ENCODE peak calls at places on chromosomes 13 and 19, in ten cellular contexts. One of them, this sample, is unnamed.

GRCh38 chr19:29212614-29213573 is at the start of gene UQCRFS1:
- DNase-seq in NB4: peak
- DNase-seq in suprapubic skin: peak
- DNase-seq in mammary epithelial cell: peak
- DNase-seq in breast epithelium: peak
- DNase-seq in fibroblast of pulmonary artery: peak
- DNase-seq in fibroblast of lung: peak
- DNase-seq in PC-3: peak
- DNase-seq in heart left ventricle: peak
- DNase-seq in hepatocyte: peak
- DNase-seq in this sample: peak

GRCh38 chr13:46010148-46010547 is 42.4 kb downstream of the ZC3H13 start:
- DNase-seq in mammary epithelial cell: no peak
- DNase-seq in PC-3: no peak
- DNase-seq in fibroblast of lung: peak
- DNase-seq in NB4: peak
- DNase-seq in hepatocyte: peak
- DNase-seq in fibroblast of pulmonary artery: peak
- DNase-seq in suprapubic skin: no peak
- DNase-seq in heart left ventricle: no peak
- DNase-seq in breast epithelium: no peak
- DNase-seq in this sample: peak

GRCh38 chr19:15101479-15102082 is 5.6 kb upstream of the SYDE1 start:
- DNase-seq in heart left ventricle: no peak
- DNase-seq in hepatocyte: peak
- DNase-seq in suprapubic skin: no peak
- DNase-seq in fibroblast of lung: peak
- DNase-seq in PC-3: peak
- DNase-seq in breast epithelium: no peak
- DNase-seq in fibroblast of pulmonary artery: peak
- DNase-seq in mammary epithelial cell: peak
- DNase-seq in NB4: peak
- DNase-seq in this sample: peak

GRCh38 chr13:110937511-110938303 is 22.8 kb upstream of the ANKRD10 start:
- DNase-seq in PC-3: no peak
- DNase-seq in fibroblast of pulmonary artery: no peak
- DNase-seq in heart left ventricle: no peak
- DNase-seq in hepatocyte: no peak
- DNase-seq in NB4: no peak
- DNase-seq in fibroblast of lung: no peak
- DNase-seq in breast epithelium: no peak
- DNase-seq in suprapubic skin: no peak
- DNase-seq in mammary epithelial cell: no peak
- DNase-seq in this sample: no peak

GRCh38 chr19:46040952-46041500 is at the start of gene IGFL4:
- DNase-seq in hepatocyte: peak
- DNase-seq in heart left ventricle: no peak
- DNase-seq in mammary epithelial cell: peak
- DNase-seq in NB4: no peak
- DNase-seq in suprapubic skin: no peak
- DNase-seq in fibroblast of pulmonary artery: no peak
- DNase-seq in PC-3: peak
- DNase-seq in breast epithelium: no peak
- DNase-seq in fibroblast of lung: peak
- DNase-seq in this sample: no peak

GRCh38 chr19:12656899-12657571 is 9.5 kb downstream of the MAN2B1 start:
- DNase-seq in breast epithelium: no peak
- DNase-seq in mammary epithelial cell: no peak
- DNase-seq in fibroblast of pulmonary artery: no peak
- DNase-seq in heart left ventricle: no peak
- DNase-seq in PC-3: no peak
- DNase-seq in hepatocyte: no peak
- DNase-seq in NB4: no peak
- DNase-seq in suprapubic skin: no peak
- DNase-seq in fibroblast of lung: no peak
- DNase-seq in this sample: no peak

GRCh38 chr13:36680918-36681317 is 7.1 kb downstream of the SERTM1 start:
- DNase-seq in fibroblast of pulmonary artery: peak
- DNase-seq in hepatocyte: no peak
- DNase-seq in mammary epithelial cell: no peak
- DNase-seq in breast epithelium: no peak
- DNase-seq in fibroblast of lung: no peak
- DNase-seq in NB4: no peak
- DNase-seq in suprapubic skin: no peak
- DNase-seq in PC-3: no peak
- DNase-seq in heart left ventricle: no peak
- DNase-seq in this sample: peak

GRCh38 chr19:40224342-40225148 is 1.9 kb downstream of the CCNP start:
- DNase-seq in hepatocyte: no peak
- DNase-seq in breast epithelium: no peak
- DNase-seq in heart left ventricle: no peak
- DNase-seq in fibroblast of pulmonary artery: no peak
- DNase-seq in NB4: no peak
- DNase-seq in suprapubic skin: no peak
- DNase-seq in fibroblast of lung: no peak
- DNase-seq in mammary epithelial cell: peak
- DNase-seq in PC-3: no peak
- DNase-seq in this sample: no peak

GRCh38 chr19:19276386-19276785 is 3.3 kb upstream of the TM6SF2 start:
- DNase-seq in hepatocyte: peak
- DNase-seq in heart left ventricle: no peak
- DNase-seq in suprapubic skin: no peak
- DNase-seq in PC-3: no peak
- DNase-seq in fibroblast of lung: peak
- DNase-seq in NB4: no peak
- DNase-seq in mammary epithelial cell: no peak
- DNase-seq in breast epithelium: no peak
- DNase-seq in fibroblast of pulmonary artery: peak
- DNase-seq in this sample: peak

GRCh38 chr19:38049105-38049649 is 142.2 kb downstream of the SIPA1L3 start:
- DNase-seq in hepatocyte: no peak
- DNase-seq in PC-3: no peak
- DNase-seq in fibroblast of pulmonary artery: peak
- DNase-seq in mammary epithelial cell: no peak
- DNase-seq in NB4: peak
- DNase-seq in heart left ventricle: no peak
- DNase-seq in fibroblast of lung: no peak
- DNase-seq in breast epithelium: no peak
- DNase-seq in suprapubic skin: no peak
- DNase-seq in this sample: peak

GRCh38 chr13:25778302-25778701 is 273.5 kb downstream of the SHISA2 start:
- DNase-seq in fibroblast of lung: no peak
- DNase-seq in suprapubic skin: no peak
- DNase-seq in breast epithelium: no peak
- DNase-seq in fibroblast of pulmonary artery: no peak
- DNase-seq in NB4: peak
- DNase-seq in PC-3: no peak
- DNase-seq in mammary epithelial cell: no peak
- DNase-seq in heart left ventricle: no peak
- DNase-seq in hepatocyte: no peak
- DNase-seq in this sample: no peak
- H3K4me3 ChIP-seq in fibroblast of lung: no peak
- H3K4me3 ChIP-seq in suprapubic skin: no peak
- H3K4me3 ChIP-seq in breast epithelium: no peak
- H3K4me3 ChIP-seq in fibroblast of pulmonary artery: no peak
- H3K4me3 ChIP-seq in NB4: no peak
- H3K4me3 ChIP-seq in PC-3: no peak
- H3K4me3 ChIP-seq in mammary epithelial cell: no peak
- H3K4me3 ChIP-seq in heart left ventricle: no peak
- H3K4me3 ChIP-seq in hepatocyte: no peak
- H3K4me3 ChIP-seq in this sample: no peak

GRCh38 chr19:47375694-47376588 is 26.8 kb downstream of the DHX34 start:
- DNase-seq in mammary epithelial cell: no peak
- DNase-seq in fibroblast of lung: no peak
- DNase-seq in suprapubic skin: no peak
- DNase-seq in hepatocyte: no peak
- DNase-seq in fibroblast of pulmonary artery: no peak
- DNase-seq in heart left ventricle: no peak
- DNase-seq in breast epithelium: no peak
- DNase-seq in PC-3: no peak
- DNase-seq in NB4: peak
- DNase-seq in this sample: no peak

GRCh38 chr19:47377801-47378200 is 28.7 kb downstream of the DHX34 start:
- DNase-seq in NB4: peak
- DNase-seq in PC-3: no peak
- DNase-seq in fibroblast of pulmonary artery: no peak
- DNase-seq in fibroblast of lung: no peak
- DNase-seq in breast epithelium: no peak
- DNase-seq in hepatocyte: no peak
- DNase-seq in mammary epithelial cell: no peak
- DNase-seq in heart left ventricle: no peak
- DNase-seq in suprapubic skin: no peak
- DNase-seq in this sample: no peak

GRCh38 chr19:47378246-47378645 is 29.1 kb downstream of the DHX34 start:
- DNase-seq in mammary epithelial cell: no peak
- DNase-seq in suprapubic skin: no peak
- DNase-seq in fibroblast of pulmonary artery: no peak
- DNase-seq in breast epithelium: no peak
- DNase-seq in hepatocyte: no peak
- DNase-seq in heart left ventricle: no peak
- DNase-seq in fibroblast of lung: no peak
- DNase-seq in NB4: peak
- DNase-seq in PC-3: no peak
- DNase-seq in this sample: no peak

GRCh38 chr19:47376589-47377144 is 27.6 kb downstream of the DHX34 start:
- DNase-seq in breast epithelium: no peak
- DNase-seq in PC-3: no peak
- DNase-seq in fibroblast of pulmonary artery: no peak
- DNase-seq in hepatocyte: no peak
- DNase-seq in heart left ventricle: no peak
- DNase-seq in NB4: peak
- DNase-seq in mammary epithelial cell: no peak
- DNase-seq in suprapubic skin: no peak
- DNase-seq in fibroblast of lung: no peak
- DNase-seq in this sample: no peak

DNA sequence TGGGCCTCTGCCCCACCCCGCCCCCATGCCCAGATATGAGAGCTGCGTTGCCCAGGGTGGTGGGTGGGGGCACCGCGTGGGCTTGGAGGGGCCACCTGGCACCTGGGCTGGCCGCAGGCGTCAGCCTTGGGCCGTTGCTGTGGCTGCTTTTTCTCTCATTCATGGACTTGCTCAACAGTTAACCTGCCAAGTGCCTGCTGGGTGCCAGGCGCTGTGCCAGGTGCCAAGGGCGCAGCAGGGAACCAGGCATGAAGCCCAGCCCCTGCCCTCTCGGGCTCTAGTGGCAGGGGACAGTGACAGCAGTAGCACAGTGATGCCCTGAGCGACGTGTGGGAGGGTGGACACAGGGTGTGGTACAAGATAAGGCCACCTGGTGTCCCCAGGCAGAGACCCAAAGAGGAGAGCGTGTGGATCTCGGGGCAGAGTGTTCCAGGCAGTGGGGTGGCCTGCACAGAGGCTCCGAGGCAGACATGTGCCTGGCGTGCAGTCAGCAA is 28.1 kb downstream of the DHX34 start:
- DNase-seq in breast epithelium: no peak
- DNase-seq in fibroblast of pulmonary artery: no peak
- DNase-seq in NB4: peak
- DNase-seq in heart left ventricle: peak
- DNase-seq in mammary epithelial cell: no peak
- DNase-seq in fibroblast of lung: no peak
- DNase-seq in PC-3: no peak
- DNase-seq in hepatocyte: no peak
- DNase-seq in suprapubic skin: no peak
- DNase-seq in this sample: no peak
- TF ChIP-seq CTCF in breast epithelium: no peak
- TF ChIP-seq CTCF in fibroblast of pulmonary artery: no peak
- TF ChIP-seq CTCF in NB4: no peak
- TF ChIP-seq CTCF in heart left ventricle: no peak
- TF ChIP-seq CTCF in mammary epithelial cell: no peak
- TF ChIP-seq CTCF in fibroblast of lung: no peak
- TF ChIP-seq CTCF in PC-3: no peak
- TF ChIP-seq CTCF in hepatocyte: no peak
- TF ChIP-seq CTCF in suprapubic skin: no peak
- TF ChIP-seq CTCF in this sample: no peak

GRCh38 chr19:4088065-4088679 is 21.5 kb upstream of the ZBTB7A start:
- DNase-seq in fibroblast of lung: no peak
- DNase-seq in hepatocyte: no peak
- DNase-seq in heart left ventricle: no peak
- DNase-seq in fibroblast of pulmonary artery: no peak
- DNase-seq in suprapubic skin: peak
- DNase-seq in PC-3: no peak
- DNase-seq in NB4: no peak
- DNase-seq in mammary epithelial cell: no peak
- DNase-seq in breast epithelium: no peak
- DNase-seq in this sample: no peak
- H3K4me3 ChIP-seq in fibroblast of lung: no peak
- H3K4me3 ChIP-seq in hepatocyte: no peak
- H3K4me3 ChIP-seq in heart left ventricle: no peak
- H3K4me3 ChIP-seq in fibroblast of pulmonary artery: no peak
- H3K4me3 ChIP-seq in suprapubic skin: no peak
- H3K4me3 ChIP-seq in PC-3: no peak
- H3K4me3 ChIP-seq in NB4: no peak
- H3K4me3 ChIP-seq in mammary epithelial cell: no peak
- H3K4me3 ChIP-seq in breast epithelium: no peak
- H3K4me3 ChIP-seq in this sample: no peak

DNA sequence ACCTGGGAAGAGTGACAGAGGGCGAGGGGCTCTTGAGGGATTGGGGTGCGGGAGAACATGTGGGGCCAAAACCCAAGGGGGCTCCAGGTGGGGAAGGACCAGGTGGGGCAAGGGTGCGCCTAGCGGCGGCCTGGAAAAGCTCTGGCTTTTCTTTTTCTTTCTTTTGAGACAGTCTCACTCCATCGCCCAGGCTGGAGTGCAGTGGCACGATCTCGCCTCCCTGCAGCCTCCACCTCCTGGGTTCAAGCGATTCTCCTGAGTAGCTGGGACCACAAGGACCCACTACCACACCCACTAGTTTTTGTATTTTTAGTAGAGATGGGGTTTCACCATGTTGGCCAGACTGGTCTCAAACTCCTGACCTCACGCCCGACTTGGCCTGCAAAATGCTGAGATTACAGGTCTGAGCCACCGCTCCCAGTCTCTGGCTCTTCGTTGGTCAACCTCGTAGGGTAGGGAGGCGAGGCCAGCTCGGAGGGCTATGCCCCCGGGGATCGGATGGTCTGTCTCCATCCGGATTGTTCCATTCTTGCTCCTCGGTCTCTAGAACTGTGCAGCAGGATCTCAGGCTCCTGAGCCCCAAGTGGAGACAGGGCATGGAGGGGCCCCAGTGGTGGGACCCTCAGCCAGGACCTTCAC is 3.7 kb downstream of the GADD45B start:
- DNase-seq in fibroblast of lung: no peak
- DNase-seq in suprapubic skin: no peak
- DNase-seq in NB4: no peak
- DNase-seq in fibroblast of pulmonary artery: peak
- DNase-seq in mammary epithelial cell: no peak
- DNase-seq in PC-3: no peak
- DNase-seq in hepatocyte: no peak
- DNase-seq in breast epithelium: no peak
- DNase-seq in heart left ventricle: no peak
- DNase-seq in this sample: no peak
- TF ChIP-seq CTCF in fibroblast of lung: peak
- TF ChIP-seq CTCF in suprapubic skin: no peak
- TF ChIP-seq CTCF in NB4: no peak
- TF ChIP-seq CTCF in fibroblast of pulmonary artery: peak
- TF ChIP-seq CTCF in mammary epithelial cell: no peak
- TF ChIP-seq CTCF in PC-3: no peak
- TF ChIP-seq CTCF in hepatocyte: peak
- TF ChIP-seq CTCF in breast epithelium: no peak
- TF ChIP-seq CTCF in heart left ventricle: no peak
- TF ChIP-seq CTCF in this sample: no peak

DNA sequence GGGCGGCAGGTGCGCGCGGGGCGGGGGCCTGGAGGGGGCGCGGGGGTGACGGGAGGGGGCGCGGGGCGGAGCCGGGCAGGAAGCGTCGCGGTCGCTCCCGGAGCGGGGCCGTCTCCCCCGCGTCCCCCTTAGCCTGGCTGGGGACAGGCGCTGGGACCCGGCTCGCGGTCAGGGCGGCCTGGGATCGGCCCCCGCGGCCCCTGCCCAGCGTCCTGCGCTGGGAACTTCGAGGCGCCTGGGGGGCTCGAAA is 74.7 kb upstream of the MCF2L start:
- DNase-seq in PC-3: no peak
- DNase-seq in fibroblast of pulmonary artery: no peak
- DNase-seq in fibroblast of lung: no peak
- DNase-seq in NB4: peak
- DNase-seq in mammary epithelial cell: no peak
- DNase-seq in breast epithelium: no peak
- DNase-seq in hepatocyte: no peak
- DNase-seq in suprapubic skin: no peak
- DNase-seq in heart left ventricle: peak
- DNase-seq in this sample: no peak
- H3K4me3 ChIP-seq in PC-3: peak
- H3K4me3 ChIP-seq in fibroblast of pulmonary artery: no peak
- H3K4me3 ChIP-seq in fibroblast of lung: no peak
- H3K4me3 ChIP-seq in NB4: no peak
- H3K4me3 ChIP-seq in mammary epithelial cell: no peak
- H3K4me3 ChIP-seq in breast epithelium: peak
- H3K4me3 ChIP-seq in hepatocyte: peak
- H3K4me3 ChIP-seq in suprapubic skin: peak
- H3K4me3 ChIP-seq in heart left ventricle: peak
- H3K4me3 ChIP-seq in this sample: no peak

This sample was measured in AG10803.